ENCODE peak calls at places on chromosomes 3 and 15, in ten cellular contexts. T, C, Q, P, Y, W, D, N, V and Z are unnamed samples.

GRCh38 chr3:58071480-58071971 is 63.3 kb downstream of the FLNB start:
- DNase-seq in P (no peak), Q (no peak), C (no peak), Y (no peak), V (no peak), T (no peak), W (no peak), N (no peak), D (no peak), Z (no peak)

GRCh38 chr3:119937229-119937628 is 155.3 kb downstream of the NR1I2 start:
- DNase-seq in D (peak; percentile 5), T (no peak), W (no peak), Q (no peak), P (no peak), C (no peak), Y (no peak), V (no peak), N (no peak), Z (no peak)

GRCh38 chr3:171350364-171350763 is 109.8 kb downstream of the TNIK start:
- DNase-seq in W (no peak), D (no peak), P (no peak), N (no peak), Q (no peak), C (no peak), V (no peak), T (no peak), Y (no peak), Z (no peak)

GRCh38 chr15:97968380-97968779 is 7.9 kb downstream of the ARRDC4 start:
- DNase-seq in T (no peak), N (no peak), Y (no peak), W (peak; percentile 87), P (no peak), Q (no peak), D (no peak), C (no peak), V (no peak), Z (no peak)

GRCh38 chr3:43223670-43224364 is 62.5 kb upstream of the SNRK start:
- DNase-seq in N (no peak), D (no peak), Q (no peak), T (no peak), W (no peak), P (no peak), Y (no peak), C (no peak), V (peak; percentile 72), Z (no peak)

GRCh38 chr15:36373549-36373948 is 205.9 kb upstream of the CDIN1 start:
- DNase-seq in W (no peak), Q (no peak), C (no peak), V (no peak), N (no peak), Y (no peak), D (no peak), P (no peak), T (no peak), Z (no peak)

GRCh38 chr15:31472636-31473383 is 146.2 kb downstream of the KLF13 start:
- DNase-seq in Y (no peak), C (no peak), V (no peak), D (peak; percentile 40), W (no peak), P (no peak), N (no peak), T (no peak), Q (no peak), Z (no peak)

GRCh38 chr3:189724366-189724765 is 93.2 kb downstream of the TP63 start:
- DNase-seq in T (no peak), W (peak; percentile 20), V (no peak), P (no peak), D (no peak), Q (no peak), C (no peak), Y (no peak), N (no peak), Z (no peak)

GRCh38 chr3:127177226-127177625 is 15.7 kb upstream of the PRR23E start:
- DNase-seq in P (no peak), C (no peak), V (no peak), T (no peak), Y (no peak), N (no peak), W (no peak), D (no peak), Q (no peak), Z (no peak)

GRCh38 chr3:45321607-45322391 is 66.6 kb upstream of the LARS2 start:
- DNase-seq in C (no peak), T (no peak), W (no peak), Y (no peak), P (no peak), D (no peak), V (no peak), Q (no peak), N (no peak), Z (no peak)